ENCODE peak calls at places on chromosomes 13 and 19, in six cellular contexts. One of them, this sample, is unnamed. For H3K36me3, the result is how much of the 10 kb centered on the place peaks cover.

GRCh38 chr13:33119886-33120543 is 103.8 kb downstream of the KL start:
- DNase-seq in K562: no peak
- DNase-seq in ovary: no peak
- DNase-seq in HepG2: no peak
- DNase-seq in tibial nerve: no peak
- DNase-seq in transverse colon: no peak
- DNase-seq in this sample: no peak

GRCh38 chr13:113863511-113864302 is at the start of gene GAS6:
- DNase-seq in K562: peak
- DNase-seq in tibial nerve: no peak
- DNase-seq in transverse colon: peak
- DNase-seq in HepG2: no peak
- DNase-seq in ovary: peak
- DNase-seq in this sample: peak

GRCh38 chr13:113853518-113854237 is 10.2 kb downstream of the GAS6 start:
- DNase-seq in transverse colon: no peak
- DNase-seq in ovary: peak
- DNase-seq in K562: peak
- DNase-seq in HepG2: no peak
- DNase-seq in tibial nerve: no peak
- DNase-seq in this sample: no peak

GRCh38 chr13:96020155-96020575 is 33.0 kb downstream of the UGGT2 start:
- DNase-seq in ovary: no peak
- DNase-seq in tibial nerve: no peak
- DNase-seq in transverse colon: peak
- DNase-seq in HepG2: peak
- DNase-seq in K562: peak
- DNase-seq in this sample: no peak

GRCh38 chr13:41696163-41697003 is 239.0 kb downstream of the RGCC start:
- DNase-seq in K562: peak
- DNase-seq in transverse colon: no peak
- DNase-seq in HepG2: peak
- DNase-seq in tibial nerve: no peak
- DNase-seq in ovary: no peak
- DNase-seq in this sample: no peak

GRCh38 chr13:30510091-30510490 is 44.4 kb upstream of the HMGB1 start:
- DNase-seq in ovary: no peak
- DNase-seq in transverse colon: no peak
- DNase-seq in tibial nerve: no peak
- DNase-seq in K562: no peak
- DNase-seq in HepG2: no peak
- DNase-seq in this sample: no peak

GRCh38 chr13:74274946-74275345 is 140.7 kb upstream of the KLF12 start:
- DNase-seq in transverse colon: no peak
- DNase-seq in K562: no peak
- DNase-seq in tibial nerve: no peak
- DNase-seq in HepG2: no peak
- DNase-seq in ovary: no peak
- DNase-seq in this sample: no peak

GRCh38 chr13:112657850-112658445 is 31.9 kb upstream of the ATP11A start:
- DNase-seq in transverse colon: no peak
- DNase-seq in ovary: no peak
- DNase-seq in K562: no peak
- DNase-seq in tibial nerve: no peak
- DNase-seq in HepG2: no peak
- DNase-seq in this sample: no peak

GRCh38 chr19:1102407-1103106 is 1.2 kb upstream of the GPX4 start:
- DNase-seq in ovary: peak
- DNase-seq in tibial nerve: no peak
- DNase-seq in HepG2: peak
- DNase-seq in transverse colon: peak
- DNase-seq in K562: peak
- DNase-seq in this sample: no peak

GRCh38 chr19:10876459-10877240 is 5.3 kb downstream of the CARM1 start:
- DNase-seq in transverse colon: peak
- DNase-seq in tibial nerve: no peak
- DNase-seq in ovary: no peak
- DNase-seq in HepG2: no peak
- DNase-seq in K562: no peak
- DNase-seq in this sample: no peak

GRCh38 chr13:40355126-40355719 is 311.2 kb downstream of the FOXO1 start:
- DNase-seq in ovary: no peak
- DNase-seq in K562: no peak
- DNase-seq in HepG2: no peak
- DNase-seq in tibial nerve: no peak
- DNase-seq in transverse colon: no peak
- DNase-seq in this sample: no peak

GRCh38 chr13:40350283-40350992 is 316.0 kb downstream of the FOXO1 start:
- DNase-seq in HepG2: no peak
- DNase-seq in K562: no peak
- DNase-seq in transverse colon: no peak
- DNase-seq in ovary: no peak
- DNase-seq in tibial nerve: no peak
- DNase-seq in this sample: no peak

GRCh38 chr13:40352807-40353562 is 313.5 kb downstream of the FOXO1 start:
- DNase-seq in HepG2: no peak
- DNase-seq in K562: no peak
- DNase-seq in tibial nerve: no peak
- DNase-seq in ovary: peak
- DNase-seq in transverse colon: no peak
- DNase-seq in this sample: peak

GRCh38 chr13:40351537-40352384 is 314.7 kb downstream of the FOXO1 start:
- DNase-seq in HepG2: peak
- DNase-seq in K562: no peak
- DNase-seq in tibial nerve: no peak
- DNase-seq in transverse colon: no peak
- DNase-seq in ovary: no peak
- DNase-seq in this sample: no peak

GRCh38 chr13:40352385-40352778 is 314.1 kb downstream of the FOXO1 start:
- DNase-seq in ovary: no peak
- DNase-seq in K562: no peak
- DNase-seq in tibial nerve: peak
- DNase-seq in transverse colon: no peak
- DNase-seq in HepG2: no peak
- DNase-seq in this sample: no peak
- TF ChIP-seq EP300 in ovary: no peak
- TF ChIP-seq EP300 in K562: no peak
- TF ChIP-seq EP300 in tibial nerve: peak
- TF ChIP-seq EP300 in transverse colon: no peak
- TF ChIP-seq EP300 in HepG2: no peak
- TF ChIP-seq EP300 in this sample: peak

GRCh38 chr13:75947448-75947847 is 311.3 kb downstream of the LMO7 start:
- DNase-seq in K562: peak
- DNase-seq in transverse colon: no peak
- DNase-seq in ovary: no peak
- DNase-seq in tibial nerve: no peak
- DNase-seq in HepG2: no peak
- DNase-seq in this sample: no peak

GRCh38 chr13:75946746-75947397 is 310.7 kb downstream of the LMO7 start:
- DNase-seq in tibial nerve: no peak
- DNase-seq in ovary: no peak
- DNase-seq in K562: no peak
- DNase-seq in transverse colon: no peak
- DNase-seq in HepG2: no peak
- DNase-seq in this sample: no peak
- H3K27ac ChIP-seq in tibial nerve: no peak
- H3K27ac ChIP-seq in ovary: no peak
- H3K27ac ChIP-seq in K562: no peak
- H3K27ac ChIP-seq in transverse colon: no peak
- H3K27ac ChIP-seq in HepG2: no peak
- H3K27ac ChIP-seq in this sample: peak

DNA sequence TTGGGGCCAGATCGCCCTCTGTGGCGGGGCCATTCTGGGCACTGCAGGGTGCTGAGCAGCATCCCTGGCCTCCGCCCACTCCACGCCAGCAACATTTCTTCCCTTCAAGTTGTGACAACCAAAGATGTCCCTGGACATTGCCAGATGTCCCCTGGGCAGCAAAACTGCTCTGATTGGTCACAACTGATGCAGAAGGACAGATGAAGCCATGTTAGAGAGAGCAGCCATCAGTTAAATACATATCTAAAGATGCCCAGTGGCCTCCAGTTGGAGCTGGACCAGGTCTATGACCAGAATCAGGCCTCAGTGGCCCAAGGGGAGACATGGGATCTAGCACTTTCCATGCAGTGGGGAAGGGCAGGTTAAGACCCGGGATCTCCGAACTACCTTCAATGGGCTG is 125.7 kb downstream of the PTPRS start:
- DNase-seq in K562: no peak
- DNase-seq in HepG2: no peak
- DNase-seq in tibial nerve: no peak
- DNase-seq in ovary: no peak
- DNase-seq in transverse colon: no peak
- DNase-seq in this sample: no peak
- H3K36me3 ChIP-seq in K562: half or more
- H3K36me3 ChIP-seq in HepG2: half or more
- H3K36me3 ChIP-seq in tibial nerve: under half
- H3K36me3 ChIP-seq in ovary: under half
- H3K36me3 ChIP-seq in transverse colon: under half
- H3K36me3 ChIP-seq in this sample: half or more

GRCh38 chr13:45705145-45705695 is 3.1 kb downstream of the CBY2 start:
- DNase-seq in K562: no peak
- DNase-seq in transverse colon: no peak
- DNase-seq in HepG2: no peak
- DNase-seq in tibial nerve: no peak
- DNase-seq in ovary: no peak
- DNase-seq in this sample: no peak
- TF ChIP-seq EP300 in K562: no peak
- TF ChIP-seq EP300 in transverse colon: no peak
- TF ChIP-seq EP300 in HepG2: no peak
- TF ChIP-seq EP300 in tibial nerve: no peak
- TF ChIP-seq EP300 in ovary: no peak
- TF ChIP-seq EP300 in this sample: no peak

GRCh38 chr19:54451331-54451871 is 2.4 kb downstream of the LENG8 start:
- DNase-seq in ovary: no peak
- DNase-seq in HepG2: no peak
- DNase-seq in transverse colon: no peak
- DNase-seq in tibial nerve: no peak
- DNase-seq in K562: no peak
- DNase-seq in this sample: no peak
- H3K27ac ChIP-seq in ovary: no peak
- H3K27ac ChIP-seq in HepG2: no peak
- H3K27ac ChIP-seq in transverse colon: no peak
- H3K27ac ChIP-seq in tibial nerve: no peak
- H3K27ac ChIP-seq in K562: peak
- H3K27ac ChIP-seq in this sample: no peak

DNA sequence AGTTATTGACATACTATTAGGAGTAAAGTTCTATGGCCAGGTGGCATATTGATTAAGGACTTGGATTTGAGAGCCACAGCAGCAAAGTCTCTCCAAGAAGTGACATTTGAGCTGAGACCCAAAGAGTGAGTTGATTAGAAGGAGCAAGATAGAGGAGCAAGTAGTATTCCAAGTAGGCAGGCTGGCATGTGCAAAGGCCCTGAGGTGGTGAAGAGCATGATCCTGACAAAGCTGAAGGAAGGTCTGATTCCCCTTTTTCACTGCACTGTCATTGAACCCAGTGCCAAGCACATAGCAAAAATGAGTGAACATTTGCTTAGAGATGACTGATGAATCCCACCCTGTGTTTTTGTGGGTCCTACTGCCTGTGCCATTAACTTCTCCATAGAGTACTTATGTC is 4.7 kb downstream of the ZNF543 start:
- DNase-seq in K562: no peak
- DNase-seq in transverse colon: no peak
- DNase-seq in ovary: no peak
- DNase-seq in HepG2: no peak
- DNase-seq in tibial nerve: no peak
- DNase-seq in this sample: no peak
- H3K36me3 ChIP-seq in K562: half or more
- H3K36me3 ChIP-seq in transverse colon: half or more
- H3K36me3 ChIP-seq in ovary: under half
- H3K36me3 ChIP-seq in HepG2: half or more
- H3K36me3 ChIP-seq in tibial nerve: under half
- H3K36me3 ChIP-seq in this sample: half or more

DNA sequence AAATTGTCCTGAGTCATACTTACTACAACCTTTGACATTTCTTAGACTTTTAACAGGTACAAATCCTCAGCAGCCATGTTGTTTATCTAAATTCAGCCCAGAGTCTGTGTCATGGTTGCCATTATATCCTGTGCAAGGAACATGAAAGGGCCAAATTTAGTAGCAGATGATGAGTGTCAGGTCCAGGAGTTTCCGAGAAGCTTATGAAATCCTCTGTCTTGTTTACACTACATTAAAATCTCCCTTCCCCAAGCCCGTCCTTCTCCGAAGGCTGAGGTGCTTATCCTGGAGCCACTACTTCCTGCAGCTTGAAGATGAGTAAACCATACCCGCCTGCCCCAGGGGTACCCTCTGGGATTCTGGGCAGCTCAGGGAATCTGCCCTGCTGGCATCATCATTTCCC is 102.6 kb upstream of the SERP2 start:
- DNase-seq in transverse colon: no peak
- DNase-seq in tibial nerve: no peak
- DNase-seq in ovary: no peak
- DNase-seq in HepG2: no peak
- DNase-seq in K562: peak
- DNase-seq in this sample: no peak
- TF ChIP-seq EP300 in transverse colon: peak
- TF ChIP-seq EP300 in tibial nerve: peak
- TF ChIP-seq EP300 in ovary: no peak
- TF ChIP-seq EP300 in HepG2: no peak
- TF ChIP-seq EP300 in K562: no peak
- TF ChIP-seq EP300 in this sample: peak

DNA sequence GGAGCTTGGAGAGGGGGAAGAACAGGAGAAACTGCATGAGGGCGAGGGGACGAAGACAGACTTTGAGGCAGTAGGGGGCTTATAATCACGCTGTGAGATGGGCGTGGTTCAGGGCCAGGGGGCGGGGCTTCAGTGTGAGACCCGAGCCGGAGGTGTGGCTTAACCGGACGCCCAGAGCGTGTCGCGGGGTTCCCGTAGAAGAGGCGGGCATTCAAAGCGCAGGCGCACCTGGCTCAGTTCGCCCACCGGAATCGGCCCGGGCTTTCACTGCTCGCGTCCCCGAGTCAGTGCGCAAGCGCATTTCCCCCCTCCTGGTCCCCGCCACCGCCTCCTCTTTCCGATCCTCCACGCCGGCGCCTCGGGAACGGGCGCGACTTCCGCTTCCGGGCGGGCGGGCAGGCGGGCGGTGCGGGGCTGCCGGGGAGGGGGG is 225 bp upstream of the ZNF865 start:
- DNase-seq in ovary: peak
- DNase-seq in tibial nerve: peak
- DNase-seq in K562: peak
- DNase-seq in transverse colon: peak
- DNase-seq in HepG2: peak
- DNase-seq in this sample: peak
- H3K27ac ChIP-seq in ovary: peak
- H3K27ac ChIP-seq in tibial nerve: peak
- H3K27ac ChIP-seq in K562: peak
- H3K27ac ChIP-seq in transverse colon: peak
- H3K27ac ChIP-seq in HepG2: peak
- H3K27ac ChIP-seq in this sample: peak

This sample was measured in suprapubic skin.